ENCODE peak calls at places on chromosomes 3 and 15, in six cellular contexts. S is CD8-positive, alpha-beta memory T cell; C is GM12878; X is hepatocyte; N is PC-3; F is neural progenitor cell. H is an unnamed sample. For H3K36me3, the result is how much of the 10 kb centered on the place peaks cover.

GRCh38 chr3:188584958-188585689 is 431.2 kb downstream of the LPP start:
- DNase-seq in N (peak), X (no peak), S (no peak), F (peak), C (no peak), H (peak)

GRCh38 chr3:179063945-179064560 is 7.6 kb downstream of the ZMAT3 start:
- DNase-seq in C (no peak), F (no peak), X (no peak), S (no peak), N (peak), H (no peak)

GRCh38 chr3:37282996-37283395 is 108.6 kb upstream of the LRRFIP2 start:
- DNase-seq in S (no peak), C (no peak), X (no peak), N (no peak), F (no peak), H (no peak)

GRCh38 chr3:13851091-13851849 is 28.6 kb downstream of the WNT7A start:
- DNase-seq in S (no peak), C (no peak), F (no peak), X (no peak), N (no peak), H (no peak)

GRCh38 chr15:52518487-52518886 is 10.2 kb downstream of the MYO5A start:
- DNase-seq in F (no peak), S (no peak), C (no peak), X (no peak), N (peak), H (no peak)

GRCh38 chr15:58331562-58331902 is 100.3 kb upstream of the LIPC start:
- DNase-seq in X (peak), C (no peak), S (no peak), F (no peak), N (no peak), H (no peak)

GRCh38 chr3:123750209-123750608 is 133.9 kb downstream of the MYLK start:
- DNase-seq in F (no peak), S (no peak), N (peak), C (no peak), X (no peak), H (no peak)

GRCh38 chr3:11282250-11283125 is 10.3 kb downstream of the ATG7 start:
- DNase-seq in C (no peak), F (no peak), X (peak), S (no peak), N (no peak), H (no peak)

GRCh38 chr3:184004483-184004882 is 13.2 kb downstream of the ABCC5 start:
- DNase-seq in S (no peak), X (peak), C (no peak), N (no peak), F (no peak), H (no peak)

GRCh38 chr15:74525946-74526345 is 15.1 kb upstream of the ARID3B start:
- DNase-seq in C (no peak), X (no peak), N (peak), S (no peak), F (no peak), H (peak)

GRCh38 chr3:94776401-94776915 is 713.6 kb downstream of the NSUN3 start:
- DNase-seq in C (no peak), N (no peak), X (no peak), S (no peak), F (no peak), H (no peak)

GRCh38 chr3:197424674-197425484 is 126.5 kb upstream of the DLG1 start:
- DNase-seq in X (no peak), F (no peak), C (no peak), S (no peak), N (no peak), H (no peak)

GRCh38 chr3:133374706-133375105 is 25.1 kb upstream of the BFSP2 start:
- DNase-seq in F (peak), C (no peak), S (no peak), N (no peak), X (no peak), H (no peak)

GRCh38 chr3:55164191-55164590 is 236.3 kb upstream of the LRTM1 start:
- DNase-seq in S (no peak), F (no peak), X (no peak), N (no peak), C (no peak), H (no peak)

GRCh38 chr3:18445421-18446066 is 20.4 kb upstream of the SATB1 start:
- DNase-seq in N (no peak), S (peak), X (peak), C (no peak), F (peak), H (no peak)

GRCh38 chr3:72661115-72661457 is 187.2 kb downstream of the SHQ1 start:
- DNase-seq in S (no peak), X (peak), C (no peak), F (no peak), N (peak), H (peak)

GRCh38 chr15:41276821-41277220 is 45.8 kb downstream of the CHP1 start:
- DNase-seq in F (no peak), X (no peak), N (no peak), S (no peak), C (no peak), H (peak)

GRCh38 chr3:181541414-181541813 is 170.3 kb upstream of the SOX2 start:
- DNase-seq in N (peak), X (no peak), C (no peak), S (no peak), F (no peak), H (peak)

GRCh38 chr3:14358426-14359211 is 43.8 kb upstream of the SLC6A6 start:
- DNase-seq in N (no peak), F (peak), S (no peak), X (peak), C (no peak), H (no peak)

GRCh38 chr3:59418836-59419235 is 369.0 kb upstream of the CFAP20DC start:
- DNase-seq in S (no peak), F (no peak), C (no peak), X (no peak), N (no peak), H (no peak)

GRCh38 chr3:161409069-161409468 is 37.8 kb upstream of the SPTSSB start:
- DNase-seq in F (peak), C (no peak), S (no peak), N (peak), X (peak), H (peak)

GRCh38 chr3:159627634-159628033 is 361.0 kb upstream of the IL12A start:
- DNase-seq in S (no peak), X (peak), N (peak), C (no peak), F (no peak), H (no peak)

GRCh38 chr15:79811406-79812405 is 85.1 kb downstream of the MTHFS start:
- DNase-seq in X (peak), F (no peak), C (no peak), N (no peak), S (no peak), H (peak)

GRCh38 chr3:59290358-59290757 is 240.5 kb upstream of the CFAP20DC start:
- DNase-seq in F (no peak), N (peak), C (no peak), X (no peak), S (no peak), H (peak)

GRCh38 chr3:100399341-100400071 is 1.4 kb downstream of the TOMM70 start:
- DNase-seq in X (no peak), C (no peak), F (no peak), N (no peak), S (no peak), H (no peak)

GRCh38 chr3:89186446-89186845 is 79.0 kb downstream of the EPHA3 start:
- DNase-seq in C (no peak), X (no peak), S (no peak), N (no peak), F (no peak), H (no peak)

GRCh38 chr3:56823421-56823926 is 21.7 kb upstream of the ARHGEF3 start:
- DNase-seq in N (no peak), C (no peak), X (no peak), S (no peak), F (no peak), H (no peak)

GRCh38 chr15:49063402-49064280 is 17.4 kb upstream of the SECISBP2L start:
- DNase-seq in X (no peak), C (no peak), N (no peak), S (no peak), F (peak), H (no peak)

GRCh38 chr3:180383332-180384020 is 218.5 kb upstream of the TTC14 start:
- DNase-seq in F (no peak), C (no peak), X (no peak), S (no peak), N (peak), H (peak)

GRCh38 chr3:186663351-186664118 is 2.3 kb upstream of the HRG start:
- DNase-seq in N (no peak), F (peak), C (no peak), S (no peak), X (no peak), H (no peak)

GRCh38 chr3:138455801-138456716 is 21.6 kb downstream of the ESYT3 start:
- DNase-seq in X (no peak), N (peak), F (no peak), C (no peak), S (no peak), H (no peak)

GRCh38 chr3:156433138-156433537 is 121.8 kb downstream of the SSR3 start:
- DNase-seq in X (no peak), C (no peak), S (no peak), F (no peak), N (no peak), H (peak)

DNA sequence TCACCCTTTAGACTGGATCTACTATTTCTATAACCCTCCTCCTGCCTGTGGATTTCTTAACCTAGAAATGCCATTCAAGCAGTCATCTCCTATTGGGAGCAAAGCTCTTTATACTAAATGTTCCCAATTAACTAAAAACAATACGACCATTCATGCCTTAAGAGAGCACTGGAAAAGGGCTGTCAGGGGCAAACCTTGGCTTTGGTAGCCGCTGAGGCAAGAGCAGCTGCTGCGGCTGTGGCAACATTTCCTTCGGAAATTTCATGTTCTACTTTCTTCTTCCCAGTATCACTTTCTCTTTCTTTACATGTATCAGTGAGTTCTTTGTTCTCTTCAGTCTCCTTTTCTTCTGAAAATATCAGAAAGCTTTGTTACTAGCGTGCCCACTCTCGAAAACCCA is 56.3 kb upstream of the CSPG5 start:
- DNase-seq in F (no peak), N (no peak), C (no peak), X (no peak), S (no peak), H (no peak)
- H3K36me3 ChIP-seq in F (under half), N (half or more), C (under half), X (under half), S (under half), H (under half)

GRCh38 chr3:128052831-128053419 is 688 bp downstream of the SEC61A1 start:
- DNase-seq in F (peak), S (no peak), X (peak), C (no peak), N (no peak), H (no peak)
- H3K36me3 ChIP-seq in F (under half), S (under half), X (under half), C (under half), N (under half), H (under half)

DNA sequence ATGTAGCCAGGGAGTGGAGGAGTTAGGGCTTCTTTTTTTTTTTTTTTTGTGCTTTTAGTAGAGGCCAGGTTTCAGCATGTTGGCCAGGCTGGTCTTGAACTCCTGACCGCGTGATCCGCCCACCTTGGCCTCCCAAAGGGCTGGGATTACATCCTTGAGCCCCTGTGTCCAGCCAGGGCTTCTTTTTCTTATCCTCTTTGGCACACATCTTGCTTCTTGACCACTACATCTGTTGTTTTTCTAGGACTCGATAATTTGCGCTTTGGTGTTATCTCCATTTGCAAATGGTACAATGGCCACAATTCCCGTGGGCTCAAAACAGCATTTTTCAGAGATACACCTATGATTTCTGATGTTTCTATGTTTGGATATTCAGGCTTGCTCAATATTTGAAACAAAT is 4.2 kb downstream of the SKIL start:
- DNase-seq in F (no peak), C (no peak), S (no peak), X (no peak), N (no peak), H (no peak)
- H3K36me3 ChIP-seq in F (under half), C (under half), S (under half), X (under half), N (under half), H (under half)

GRCh38 chr3:128805771-128806170 is 73.6 kb upstream of the ACAD9 start:
- DNase-seq in F (no peak), S (no peak), N (peak), X (no peak), C (no peak), H (peak)

GRCh38 chr3:128804817-128805166 is 74.6 kb upstream of the ACAD9 start:
- DNase-seq in S (no peak), F (no peak), N (no peak), X (no peak), C (no peak), H (no peak)

GRCh38 chr3:128807186-128807830 is 72.1 kb upstream of the ACAD9 start:
- DNase-seq in F (no peak), C (no peak), X (no peak), S (no peak), N (no peak), H (peak)

GRCh38 chr3:128806588-128806987 is 72.8 kb upstream of the ACAD9 start:
- DNase-seq in S (no peak), X (no peak), C (no peak), N (no peak), F (no peak), H (no peak)

DNA sequence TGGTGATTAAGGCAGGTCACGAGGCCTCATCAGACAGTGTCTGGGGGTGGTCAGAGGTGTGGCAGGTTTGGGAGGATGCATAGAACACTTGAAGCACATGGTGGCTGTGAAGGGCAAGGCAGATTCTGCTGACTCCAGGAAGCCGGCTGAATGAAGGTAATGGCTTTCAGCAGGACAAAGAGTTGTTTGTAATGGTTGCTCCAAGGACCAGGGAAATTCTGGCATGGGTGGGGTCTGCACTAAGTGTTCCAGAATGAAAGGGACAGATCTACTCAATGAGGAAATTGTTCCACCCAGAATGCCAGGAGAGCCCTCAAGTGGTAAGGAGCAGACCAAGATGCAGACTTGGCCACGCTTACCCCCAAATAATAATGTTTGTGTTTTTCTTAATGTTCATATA is 70.7 kb upstream of the ACAD9 start:
- DNase-seq in N (no peak), X (no peak), F (no peak), S (no peak), C (no peak), H (no peak)
- H3K36me3 ChIP-seq in N (under half), X (under half), F (under half), S (half or more), C (under half), H (under half)

GRCh38 chr15:34944946-34945345 is 24.6 kb downstream of the AQR start:
- DNase-seq in S (no peak), C (no peak), F (no peak), X (no peak), N (no peak), H (no peak)
- H3K36me3 ChIP-seq in S (under half), C (under half), F (under half), X (under half), N (under half), H (under half)

DNA sequence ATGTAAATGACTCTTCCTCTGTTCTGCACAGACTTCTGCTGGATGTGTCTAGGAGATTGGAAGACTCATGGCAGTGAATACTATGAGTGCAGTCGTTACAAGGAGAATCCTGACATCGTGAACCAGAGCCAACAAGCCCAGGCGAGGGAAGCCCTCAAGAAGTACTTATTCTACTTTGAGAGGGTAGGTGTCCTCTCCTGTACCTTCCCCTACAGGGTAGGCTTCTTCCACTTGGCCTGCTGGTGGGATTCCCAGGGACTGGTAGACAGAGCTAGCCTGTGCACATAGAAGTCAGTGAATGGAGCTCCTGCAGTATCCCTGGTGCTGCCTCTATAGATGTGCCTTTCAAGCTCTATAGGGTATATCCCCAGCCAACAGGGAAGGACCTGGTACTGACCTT is 10.6 kb upstream of the P4HTM start:
- DNase-seq in X (no peak), C (no peak), S (no peak), N (no peak), F (no peak), H (no peak)
- H3K36me3 ChIP-seq in X (under half), C (under half), S (half or more), N (under half), F (under half), H (under half)

DNA sequence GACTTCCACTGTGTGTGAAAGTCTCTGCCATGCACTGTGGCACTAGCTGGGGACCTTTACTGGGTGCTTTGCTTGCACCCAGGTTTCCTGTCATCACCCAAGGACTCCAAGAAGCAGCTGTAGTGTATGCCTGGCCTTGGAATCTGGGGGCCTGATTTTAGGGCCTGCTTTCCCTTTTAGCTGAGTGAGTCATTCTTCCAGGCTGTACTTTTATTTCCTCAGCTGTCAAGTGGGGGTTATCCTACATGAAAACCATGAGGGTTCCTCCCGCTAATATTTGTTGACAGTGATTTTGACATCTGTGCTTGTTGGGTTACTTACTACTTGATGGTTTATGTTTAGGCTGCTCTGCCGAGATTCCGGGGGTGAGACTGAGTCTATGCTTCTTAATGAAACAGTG is 18.5 kb downstream of the GORASP1 start:
- DNase-seq in X (no peak), F (no peak), S (no peak), N (no peak), C (no peak), H (peak)
- H3K36me3 ChIP-seq in X (under half), F (under half), S (under half), N (under half), C (under half), H (under half)

GRCh38 chr15:40011303-40011702 is 27.7 kb downstream of the SRP14 start:
- DNase-seq in S (no peak), C (no peak), N (no peak), F (no peak), X (no peak), H (no peak)

GRCh38 chr15:40016224-40016865 is 22.6 kb downstream of the SRP14 start:
- DNase-seq in F (no peak), X (no peak), S (no peak), N (no peak), C (no peak), H (no peak)

GRCh38 chr15:40010681-40011080 is 28.3 kb downstream of the SRP14 start:
- DNase-seq in F (peak), S (no peak), X (no peak), N (no peak), C (no peak), H (no peak)

DNA sequence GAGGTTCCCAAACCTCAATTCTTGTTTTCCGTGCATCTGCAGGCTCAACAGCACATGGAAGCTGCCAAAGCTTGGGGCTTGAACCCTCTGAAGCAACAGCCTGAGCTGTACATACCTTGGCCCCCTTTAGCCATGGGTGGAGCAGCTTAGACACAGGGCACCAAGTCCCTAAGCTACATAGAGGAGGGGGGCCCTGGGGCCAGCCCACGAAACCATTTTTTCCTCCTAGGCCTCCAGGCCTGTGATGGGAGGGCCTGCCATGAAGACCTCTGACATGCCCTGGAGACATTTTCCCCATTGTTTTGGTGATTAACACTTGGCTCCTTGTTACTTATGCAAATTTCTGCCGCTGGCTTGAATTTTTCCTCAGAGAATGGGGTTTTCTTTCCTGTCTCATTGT is 24.6 kb downstream of the SRP14 start:
- DNase-seq in N (no peak), C (no peak), S (no peak), X (no peak), F (no peak), H (no peak)
- H3K36me3 ChIP-seq in N (half or more), C (under half), S (under half), X (under half), F (under half), H (under half)

GRCh38 chr3:74343391-74343790 is 271.1 kb downstream of the CNTN3 start:
- DNase-seq in S (no peak), C (no peak), F (no peak), N (no peak), X (no peak), H (no peak)

GRCh38 chr3:74344865-74345264 is 269.6 kb downstream of the CNTN3 start:
- DNase-seq in N (no peak), X (no peak), C (no peak), S (no peak), F (no peak), H (peak)

GRCh38 chr3:74338998-74339397 is 275.5 kb downstream of the CNTN3 start:
- DNase-seq in F (no peak), S (no peak), C (no peak), X (no peak), N (no peak), H (no peak)
- H3K36me3 ChIP-seq in F (under half), S (under half), C (under half), X (under half), N (under half), H (under half)

GRCh38 chr15:40197434-40197833 is 36.6 kb downstream of the BUB1B start:
- DNase-seq in C (no peak), X (no peak), F (no peak), N (no peak), S (no peak), H (no peak)
- H3K36me3 ChIP-seq in C (under half), X (under half), F (under half), N (half or more), S (under half), H (under half)